ENCODE peak calls at places on chromosomes 3 and 15, in eight cellular contexts. E is left ventricle myocardium inferior, L is tibial nerve, J is Panc1, Q is right cardiac atrium, X is SJSA1, T is substantia nigra, M is heart right ventricle. G is an unnamed sample.

GRCh38 chr3:148631124-148631903 is 66.4 kb upstream of the AGTR1 start:
- DNase-seq in J (no peak), L (no peak), T (no peak), Q (no peak), E (no peak), X (no peak), M (no peak), G (no peak)

GRCh38 chr15:32844118-32844711 is 126.4 kb downstream of the GREM1 start:
- DNase-seq in Q (no peak), T (no peak), X (no peak), E (no peak), M (no peak), J (no peak), L (no peak), G (no peak)

GRCh38 chr3:133444071-133444774 is 44.4 kb downstream of the BFSP2 start:
- DNase-seq in E (no peak), T (no peak), J (peak; percentile 67), L (no peak), Q (no peak), X (peak; percentile 76), M (no peak), G (no peak)

GRCh38 chr3:148146241-148146640 is 551.5 kb upstream of the AGTR1 start:
- DNase-seq in M (no peak), X (no peak), E (no peak), T (no peak), J (no peak), Q (no peak), L (no peak), G (no peak)

GRCh38 chr3:186124618-186125017 is 15.7 kb upstream of the ETV5 start:
- DNase-seq in Q (no peak), X (no peak), L (no peak), T (no peak), M (no peak), E (no peak), J (no peak), G (no peak)

GRCh38 chr15:77475898-77476297 is 55.2 kb downstream of the HMG20A start:
- DNase-seq in X (no peak), M (no peak), Q (no peak), J (no peak), T (no peak), E (no peak), L (no peak), G (no peak)

GRCh38 chr3:71725279-71725991 is at the start of gene EIF4E3:
- DNase-seq in X (peak; percentile 22), Q (peak; percentile 79), L (no peak), T (no peak), M (no peak), J (no peak), E (peak; percentile 26), G (no peak)

GRCh38 chr3:184040010-184040409 is 8.5 kb downstream of the HTR3D start:
- DNase-seq in J (no peak), L (no peak), M (no peak), E (no peak), X (peak; percentile 49), T (no peak), Q (no peak), G (no peak)

GRCh38 chr3:187932530-187932929 is 187.3 kb upstream of the BCL6 start:
- DNase-seq in X (no peak), Q (no peak), T (no peak), L (no peak), E (no peak), J (no peak), M (no peak), G (no peak)

GRCh38 chr15:30882861-30883433 is 20.8 kb upstream of the FAN1 start:
- DNase-seq in L (no peak), E (no peak), X (no peak), M (no peak), Q (no peak), T (no peak), J (no peak), G (no peak)

GRCh38 chr15:88166330-88166993 is 90.1 kb downstream of the NTRK3 start:
- DNase-seq in M (no peak), J (no peak), Q (no peak), E (no peak), L (no peak), T (no peak), X (no peak), G (no peak)

GRCh38 chr3:30141927-30142326 is 464.5 kb upstream of the TGFBR2 start:
- DNase-seq in E (no peak), Q (no peak), M (no peak), L (no peak), T (no peak), X (no peak), J (no peak), G (no peak)

GRCh38 chr3:143608966-143609365 is 239.3 kb downstream of the SLC9A9 start:
- DNase-seq in E (no peak), L (no peak), T (no peak), X (no peak), J (no peak), Q (no peak), M (no peak), G (no peak)

GRCh38 chr15:39925112-39925830 is 5.2 kb upstream of the GPR176 start:
- DNase-seq in J (no peak), T (no peak), M (no peak), X (no peak), L (no peak), E (no peak), Q (no peak), G (no peak)

GRCh38 chr3:122786067-122786466 is 7.6 kb downstream of the HSPBAP1 start:
- DNase-seq in L (no peak), X (no peak), Q (no peak), T (no peak), J (no peak), E (no peak), M (no peak), G (no peak)

GRCh38 chr3:196695849-196696226 is 16.2 kb downstream of the CEP19 start:
- DNase-seq in X (no peak), E (no peak), Q (no peak), J (no peak), L (no peak), T (no peak), M (no peak), G (no peak)

GRCh38 chr15:63504247-63504978 is at the start of gene USP3:
- DNase-seq in J (peak; percentile 77), Q (peak; percentile 98), E (peak; percentile 95), X (peak; percentile 95), M (peak; percentile 94), L (peak; percentile 87), T (peak; percentile 86), G (peak; percentile 92)

GRCh38 chr3:141875374-141875892 is 1.0 kb upstream of the ATP1B3 start:
- DNase-seq in E (peak; percentile 87), M (peak; percentile 89), Q (peak; percentile 93), J (peak; percentile 61), X (peak; percentile 86), L (peak; percentile 71), T (peak; percentile 39), G (peak; percentile 84)

GRCh38 chr3:42159706-42160472 is 68.7 kb downstream of the TRAK1 start:
- DNase-seq in Q (peak; percentile 77), J (no peak), X (no peak), M (no peak), T (no peak), E (peak; percentile 47), L (no peak), G (no peak)
- H3K27ac ChIP-seq in Q (no peak overlapping the region), J (peak overlapping the region; percentile 13), X (no peak overlapping the region), M (peak overlapping the region; percentile 31), T (no peak overlapping the region), E (peak overlapping the region; percentile 71), L (peak overlapping the region; percentile 23), G (no peak overlapping the region)

DNA sequence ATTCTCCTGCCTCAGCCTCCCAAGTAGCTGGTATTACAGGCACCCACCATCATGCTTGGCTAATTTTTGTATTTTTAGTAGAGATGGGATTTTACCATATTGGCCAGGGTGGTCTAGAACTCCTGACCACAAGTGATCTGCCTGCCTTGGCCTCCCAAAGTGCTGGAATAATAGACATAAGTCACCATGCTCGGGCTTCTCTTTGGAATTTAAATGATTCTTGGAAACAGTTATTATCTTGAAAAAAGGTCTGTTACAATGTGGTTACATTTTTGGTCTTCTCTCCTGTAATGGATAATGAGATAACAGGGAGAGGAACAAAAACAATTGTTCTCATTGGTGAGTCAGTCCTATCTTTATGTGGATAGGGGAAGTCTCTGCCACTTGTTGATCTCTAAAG is 59.8 kb upstream of the AADACL2 start:
- DNase-seq in T (no peak), J (no peak), L (no peak), Q (no peak), X (peak; percentile 29), M (no peak), E (no peak), G (no peak)
- H3K27ac ChIP-seq in T (no peak overlapping the region), J (no peak overlapping the region), L (no peak overlapping the region), Q (no peak overlapping the region), X (no peak overlapping the region), M (no peak overlapping the region), E (no peak overlapping the region), G (no peak overlapping the region)

GRCh38 chr3:65595997-65596300 is 442.8 kb downstream of the MAGI1 start:
- DNase-seq in X (no peak), M (no peak), Q (no peak), E (no peak), J (no peak), T (no peak), L (no peak), G (no peak)

GRCh38 chr3:65597225-65597951 is 441.3 kb downstream of the MAGI1 start:
- DNase-seq in Q (peak; percentile 61), E (no peak), L (no peak), M (peak; percentile 46), X (no peak), T (peak; percentile 15), J (no peak), G (peak; percentile 24)

GRCh38 chr3:65596511-65597224 is 442.1 kb downstream of the MAGI1 start:
- DNase-seq in Q (no peak), L (no peak), T (no peak), E (no peak), M (no peak), X (no peak), J (no peak), G (peak; percentile 48)

GRCh38 chr3:65595222-65595996 is 443.3 kb downstream of the MAGI1 start:
- DNase-seq in Q (no peak), T (no peak), M (no peak), E (no peak), L (no peak), J (no peak), X (no peak), G (peak; percentile 1)

GRCh38 chr3:65597952-65598413 is 440.7 kb downstream of the MAGI1 start:
- DNase-seq in T (no peak), Q (peak; percentile 42), J (no peak), L (no peak), M (no peak), X (no peak), E (no peak), G (peak; percentile 58)
- H3K27ac ChIP-seq in T (peak overlapping the region; percentile 87), Q (no peak overlapping the region), J (no peak overlapping the region), L (peak overlapping the region; percentile 88), M (no peak overlapping the region), X (no peak overlapping the region), E (no peak overlapping the region), G (peak overlapping the region; percentile 84)

DNA sequence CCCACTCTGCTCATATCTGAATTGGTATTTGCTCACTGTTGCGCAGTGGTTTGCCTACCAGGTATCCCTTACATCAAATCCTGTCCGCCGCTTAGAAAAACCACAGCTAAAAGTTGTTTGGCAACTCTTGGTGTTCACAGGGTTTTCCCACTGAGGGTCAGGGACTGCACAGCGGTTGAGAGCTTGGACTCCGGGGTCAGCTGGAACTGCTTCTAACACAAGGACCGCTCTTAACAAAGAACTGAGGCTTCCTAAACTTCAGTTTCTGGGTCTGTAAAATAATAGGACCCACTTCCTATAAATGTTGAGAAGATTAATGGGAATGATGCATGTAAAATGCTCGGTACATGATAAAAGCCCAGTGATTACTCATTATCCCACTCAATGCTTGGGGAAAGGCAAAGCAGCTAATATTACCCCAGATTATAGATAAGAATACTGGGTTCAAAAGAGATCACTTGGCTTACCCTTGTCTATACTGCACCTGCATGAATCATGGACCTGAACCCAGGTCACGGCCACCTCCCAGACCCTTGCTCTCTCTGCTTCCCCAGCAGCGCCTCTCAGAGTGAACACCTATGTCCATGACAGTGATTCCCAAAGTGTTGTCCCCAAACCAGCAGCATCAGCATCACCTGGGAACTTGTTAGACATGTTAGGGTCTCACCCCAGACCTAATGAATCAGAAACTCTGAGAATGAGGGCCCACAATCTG is 36.1 kb downstream of the LIPC start:
- DNase-seq in Q (no peak), X (no peak), E (no peak), M (no peak), J (no peak), T (no peak), L (no peak), G (no peak)
- H3K27ac ChIP-seq in Q (no peak overlapping the region), X (peak overlapping the region; percentile 99), E (no peak overlapping the region), M (no peak overlapping the region), J (no peak overlapping the region), T (no peak overlapping the region), L (no peak overlapping the region), G (no peak overlapping the region)

G was measured in caudate nucleus.